ENCODE peak calls at places on chromosomes 3 and 15, in seven cellular contexts. S, B, F, L, Z, J and V are unnamed samples.

GRCh38 chr15:52178765-52179164 is 12.4 kb downstream of the GNB5 start:
- DNase-seq in S (no peak), B (no peak), F (no peak), L (peak; percentile 33), Z (no peak), J (no peak), V (no peak)

GRCh38 chr3:178182337-178182761 is 353.9 kb upstream of the KCNMB2 start:
- DNase-seq in S (no peak), B (no peak), F (no peak), L (peak; percentile 9), Z (peak; percentile 33), J (no peak), V (no peak)

GRCh38 chr15:94177112-94177511 is 54.2 kb upstream of the MCTP2 start:
- DNase-seq in S (peak; percentile 66), B (peak; percentile 13), F (peak; percentile 77), L (no peak), Z (no peak), J (no peak), V (no peak)

GRCh38 chr3:102796856-102797255 is 362.0 kb downstream of the ZPLD1 start:
- DNase-seq in S (peak; percentile 0), B (peak; percentile 2), F (no peak), L (no peak), Z (no peak), J (no peak), V (no peak)

GRCh38 chr3:73729969-73730440 is 105.3 kb upstream of the PDZRN3 start:
- DNase-seq in S (no peak), B (no peak), F (peak; percentile 28), L (peak; percentile 10), Z (peak; percentile 26), J (no peak), V (no peak)

GRCh38 chr3:61564405-61565059 is 3.2 kb downstream of the PTPRG start:
- DNase-seq in S (no peak), B (peak; percentile 63), F (peak; percentile 61), L (peak; percentile 82), Z (peak; percentile 92), J (no peak), V (peak; percentile 82)

GRCh38 chr3:170745211-170745718 is 124.7 kb downstream of the RPL22L1 start:
- DNase-seq in S (peak; percentile 75), B (peak; percentile 92), F (peak; percentile 73), L (no peak), Z (no peak), J (no peak), V (no peak)

GRCh38 chr3:116238863-116239262 is 206.4 kb downstream of the LSAMP start:
- DNase-seq in S (peak; percentile 0), B (peak; percentile 9), F (peak; percentile 35), L (no peak), Z (no peak), J (no peak), V (no peak)

DNA sequence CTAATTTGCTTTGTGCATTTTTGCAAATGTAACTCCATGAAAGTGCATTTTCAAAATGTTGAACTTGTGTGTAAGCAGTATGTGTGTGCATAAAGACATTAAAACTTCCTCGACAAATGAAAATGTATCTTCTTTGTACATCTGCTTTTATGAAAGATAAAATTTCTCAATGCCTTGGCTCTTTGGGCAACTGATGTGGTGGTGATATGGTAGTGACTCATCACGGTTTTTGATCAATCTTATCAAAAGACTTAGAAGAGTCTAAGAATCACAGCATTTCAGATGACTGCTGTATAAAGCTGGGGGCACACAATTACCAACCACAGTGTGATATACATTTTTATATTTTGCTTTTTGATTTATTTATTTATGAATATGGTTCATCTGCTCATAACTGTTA is 5.4 kb upstream of the MASP1 start:
- DNase-seq in S (no peak), B (no peak), F (peak; percentile 23), L (no peak), Z (no peak), J (no peak), V (no peak)
- TF ChIP-seq CTCF in S (no peak), B (no peak), F (no peak), L (no peak), Z (no peak), J (no peak), V (no peak)

DNA sequence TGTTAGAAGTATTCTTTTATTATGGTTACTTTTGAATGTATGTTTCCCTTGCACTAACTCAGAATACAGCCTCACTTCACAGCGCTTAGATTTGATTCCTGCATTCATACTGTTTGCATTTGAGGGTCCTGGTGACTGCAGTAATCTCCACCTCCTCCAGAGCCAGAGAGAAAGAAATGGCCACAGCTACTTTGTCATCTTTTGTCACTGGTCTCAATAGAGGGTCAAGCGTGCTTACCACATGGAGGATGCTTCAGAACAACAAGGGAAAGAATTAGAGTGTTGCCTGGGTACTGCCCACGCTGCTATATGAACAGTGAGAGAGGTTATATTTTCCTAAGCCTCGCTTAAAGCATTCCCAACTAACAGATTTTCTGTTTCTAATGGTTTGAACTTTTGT is 190.1 kb downstream of the TP63 start:
- DNase-seq in S (no peak), B (no peak), F (no peak), L (no peak), Z (no peak), J (no peak), V (no peak)
- H3K27ac ChIP-seq in S (no peak overlapping the region), B (no peak overlapping the region), F (no peak overlapping the region), L (no peak overlapping the region), Z (no peak overlapping the region), J (no peak overlapping the region), V (no peak overlapping the region)

GRCh38 chr3:169574531-169574930 is 89.0 kb downstream of the MECOM start:
- DNase-seq in S (no peak), B (no peak), F (no peak), L (no peak), Z (no peak), J (no peak), V (no peak)
- H3K4me3 ChIP-seq in S (no peak overlapping the region), B (no peak overlapping the region), F (no peak overlapping the region), L (no peak overlapping the region), Z (no peak overlapping the region), J (no peak overlapping the region), V (no peak overlapping the region)

GRCh38 chr15:93017521-93017920 is 71.5 kb downstream of the RGMA start:
- DNase-seq in S (no peak), B (no peak), F (no peak), L (no peak), Z (no peak), J (no peak), V (no peak)

GRCh38 chr15:93020976-93021772 is 67.8 kb downstream of the RGMA start:
- DNase-seq in S (no peak), B (no peak), F (no peak), L (no peak), Z (no peak), J (no peak), V (no peak)

GRCh38 chr15:93019971-93020370 is 69.0 kb downstream of the RGMA start:
- DNase-seq in S (no peak), B (no peak), F (no peak), L (no peak), Z (no peak), J (no peak), V (no peak)

GRCh38 chr15:93019091-93019490 is 69.9 kb downstream of the RGMA start:
- DNase-seq in S (no peak), B (no peak), F (no peak), L (no peak), Z (no peak), J (no peak), V (no peak)

GRCh38 chr15:93018574-93018973 is 70.4 kb downstream of the RGMA start:
- DNase-seq in S (peak; percentile 7), B (no peak), F (no peak), L (no peak), Z (no peak), J (no peak), V (no peak)
- TF ChIP-seq CTCF in S (peak; percentile 6), B (no peak), F (peak; percentile 18), L (no peak), Z (no peak), J (no peak), V (no peak)

GRCh38 chr3:128999104-128999503 is 2.0 kb upstream of the EFCC1 start:
- DNase-seq in S (no peak), B (no peak), F (no peak), L (no peak), Z (no peak), J (no peak), V (no peak)
- H3K27ac ChIP-seq in S (no peak overlapping the region), B (no peak overlapping the region), F (no peak overlapping the region), L (no peak overlapping the region), Z (no peak overlapping the region), J (no peak overlapping the region), V (no peak overlapping the region)

DNA sequence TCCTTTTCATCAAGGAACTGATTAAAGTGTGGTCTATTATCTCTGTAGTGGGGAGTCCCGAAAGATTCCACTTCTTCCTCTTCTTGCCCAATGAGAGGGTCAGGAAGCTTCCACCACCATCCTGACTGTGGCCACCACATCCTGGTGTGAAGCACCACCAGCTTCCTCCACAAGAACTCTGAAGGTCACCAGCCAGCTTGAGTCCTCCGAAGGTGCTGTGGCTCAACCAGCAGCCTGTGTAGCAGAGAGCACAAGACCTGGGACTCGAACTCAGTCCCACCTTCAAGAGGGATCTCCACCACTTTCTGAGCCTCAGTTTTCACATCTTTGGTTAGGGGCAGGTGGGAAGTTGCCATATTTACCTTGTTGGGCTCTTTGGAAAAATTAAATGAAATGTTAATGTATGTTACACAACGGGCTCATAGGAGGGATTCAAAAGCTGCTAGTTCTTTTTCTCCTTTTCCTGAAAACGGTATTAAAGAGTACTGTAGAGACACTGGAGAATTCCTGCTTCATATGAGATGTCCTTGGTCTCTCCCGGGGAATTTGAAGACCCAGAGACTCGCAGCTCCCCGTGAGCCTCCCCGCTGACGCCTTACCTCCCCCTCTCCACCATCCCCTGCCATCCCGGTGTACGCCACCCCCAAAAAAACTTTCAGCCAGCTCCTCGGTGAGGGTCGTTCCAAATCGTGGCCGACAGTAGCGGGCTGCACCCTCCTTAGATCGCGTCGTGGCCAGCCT is 816 bp upstream of the ACAN start:
- DNase-seq in S (no peak), B (no peak), F (no peak), L (no peak), Z (no peak), J (no peak), V (no peak)
- H3K4me3 ChIP-seq in S (no peak overlapping the region), B (no peak overlapping the region), F (no peak overlapping the region), L (no peak overlapping the region), Z (no peak overlapping the region), J (no peak overlapping the region), V (no peak overlapping the region)

GRCh38 chr3:151227438-151228290 is 24.6 kb upstream of the GPR171 start:
- DNase-seq in S (peak; percentile 60), B (peak; percentile 78), F (peak; percentile 90), L (peak; percentile 79), Z (peak; percentile 67), J (peak; percentile 61), V (peak; percentile 68)
- TF ChIP-seq CTCF in S (peak; percentile 91), B (peak; percentile 94), F (peak; percentile 96), L (peak; percentile 85), Z (peak; percentile 84), J (peak; percentile 92), V (peak; percentile 93)

DNA sequence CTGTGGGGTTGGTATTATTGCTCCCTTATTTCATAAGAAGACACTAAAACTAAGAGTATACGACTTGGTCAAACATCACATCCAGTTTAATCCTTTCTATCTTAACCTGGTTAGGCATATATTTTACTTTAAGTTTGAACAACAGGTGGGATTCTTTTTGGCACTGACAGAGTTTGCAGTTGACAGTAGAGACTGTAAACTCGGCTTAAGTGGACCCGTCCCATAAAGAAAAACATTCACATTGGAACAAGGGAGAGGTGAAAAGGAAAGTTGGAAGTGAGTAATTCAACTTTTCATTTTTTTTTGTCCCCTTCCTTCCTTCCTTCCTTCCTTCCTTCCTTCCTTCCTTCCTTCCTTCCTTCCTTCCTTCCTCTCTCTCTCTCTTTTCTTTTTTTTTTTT is 355.4 kb downstream of the LPP start:
- DNase-seq in S (no peak), B (no peak), F (no peak), L (no peak), Z (no peak), J (no peak), V (no peak)
- H3K27ac ChIP-seq in S (no peak overlapping the region), B (no peak overlapping the region), F (no peak overlapping the region), L (no peak overlapping the region), Z (no peak overlapping the region), J (no peak overlapping the region), V (no peak overlapping the region)